ENCODE peak calls at places on chromosomes 16 and 17, in ten cellular contexts. Q, H, R, L, M, E, S, T, Z and W are unnamed samples.

GRCh38 chr16:22293137-22294106 is 3.8 kb upstream of the POLR3E start:
- DNase-seq in E (no peak), S (no peak), R (no peak), H (no peak), M (no peak), Q (no peak), Z (no peak), L (no peak), T (no peak), W (no peak)

GRCh38 chr16:9419161-9419560 is 327.7 kb downstream of the HAPSTR1 start:
- DNase-seq in Z (no peak), L (no peak), M (no peak), Q (no peak), R (no peak), H (no peak), S (no peak), E (no peak), T (no peak), W (no peak)

GRCh38 chr16:71929048-71929447 is 33.7 kb downstream of the IST1 start:
- DNase-seq in Z (no peak), L (no peak), E (peak), S (no peak), Q (no peak), R (no peak), M (no peak), H (no peak), T (peak), W (no peak)

GRCh38 chr16:85746431-85747227 is 4.3 kb downstream of the C16orf74 start:
- DNase-seq in H (peak), S (no peak), T (peak), M (no peak), Z (no peak), L (no peak), R (no peak), E (peak), Q (no peak), W (no peak)

GRCh38 chr16:11306381-11306780 is 25.3 kb upstream of the PRM1 start:
- DNase-seq in L (no peak), H (no peak), Z (no peak), S (no peak), R (no peak), T (no peak), Q (no peak), M (no peak), E (no peak), W (no peak)

GRCh38 chr16:17345043-17345442 is 125.7 kb downstream of the XYLT1 start:
- DNase-seq in R (no peak), Q (no peak), T (no peak), S (peak), Z (peak), L (no peak), H (no peak), M (no peak), E (peak), W (no peak)

GRCh38 chr16:88857728-88858339 is 907 bp downstream of the TRAPPC2L start:
- DNase-seq in L (peak), Z (peak), H (peak), M (peak), Q (peak), T (peak), E (peak), R (peak), S (peak), W (peak)

GRCh38 chr17:71548540-71549190 is 572.2 kb upstream of the SOX9 start:
- DNase-seq in R (no peak), H (no peak), M (no peak), Q (no peak), Z (no peak), E (peak), T (peak), L (no peak), S (no peak), W (no peak)

GRCh38 chr17:31068291-31068690 is 26.5 kb upstream of the NF1 start:
- DNase-seq in T (no peak), Q (peak), E (no peak), R (peak), S (peak), H (peak), Z (peak), M (peak), L (peak), W (no peak)

GRCh38 chr16:68790130-68790761 is 53.1 kb upstream of the TANGO6 start:
- DNase-seq in H (no peak), M (no peak), S (no peak), Q (no peak), T (peak), L (no peak), Z (no peak), R (no peak), E (peak), W (no peak)

GRCh38 chr17:65169691-65170090 is 32.5 kb downstream of the RGS9 start:
- DNase-seq in Z (no peak), S (no peak), M (no peak), Q (no peak), T (no peak), E (no peak), L (no peak), H (no peak), R (no peak), W (no peak)

GRCh38 chr17:17109896-17110295 is 67.6 kb downstream of the MPRIP start:
- DNase-seq in R (no peak), S (no peak), H (no peak), T (no peak), Z (peak), Q (no peak), E (no peak), M (no peak), L (peak), W (no peak)

GRCh38 chr16:2170080-2170479 is 14.5 kb downstream of the TRAF7 start:
- DNase-seq in S (no peak), H (no peak), R (no peak), M (no peak), E (no peak), L (no peak), Z (no peak), T (no peak), Q (no peak), W (no peak)

GRCh38 chr17:33896309-33896708 is 358.8 kb upstream of the CCL2 start:
- DNase-seq in L (no peak), Q (no peak), S (no peak), E (no peak), M (no peak), Z (no peak), H (no peak), R (no peak), T (no peak), W (no peak)

GRCh38 chr17:82020874-82021727 is 1.6 kb downstream of the CENPX start:
- DNase-seq in S (peak), L (peak), H (peak), M (peak), T (peak), Z (peak), E (peak), Q (peak), R (peak), W (peak)

GRCh38 chr17:67474081-67474661 is 97.1 kb downstream of the PITPNC1 start:
- DNase-seq in S (no peak), Z (peak), M (no peak), E (peak), R (no peak), H (no peak), L (no peak), Q (no peak), T (peak), W (no peak)

GRCh38 chr16:85420501-85421337 is 192.4 kb upstream of the GSE1 start:
- DNase-seq in E (peak), S (peak), M (peak), Z (peak), L (peak), T (peak), Q (peak), R (no peak), H (peak), W (peak)

GRCh38 chr16:71311553-71312158 is 22.5 kb upstream of the CMTR2 start:
- DNase-seq in S (peak), H (peak), L (peak), Q (no peak), T (peak), M (no peak), E (peak), R (peak), Z (no peak), W (no peak)

GRCh38 chr16:1538804-1539520 is 5.5 kb downstream of the TMEM204 start:
- DNase-seq in E (no peak), R (no peak), H (peak), Z (no peak), L (peak), M (no peak), T (no peak), Q (no peak), S (peak), W (peak)

GRCh38 chr17:60529806-60530205 is 3.8 kb upstream of the APPBP2 start:
- DNase-seq in M (no peak), L (no peak), T (no peak), E (no peak), R (no peak), H (no peak), Z (no peak), S (no peak), Q (no peak), W (no peak)

GRCh38 chr16:30091474-30092372 is at the start of gene TBX6:
- DNase-seq in Z (peak), H (peak), T (peak), L (peak), Q (peak), M (peak), R (peak), S (peak), E (peak), W (peak)

GRCh38 chr17:60557805-60558204 is 31.8 kb upstream of the APPBP2 start:
- DNase-seq in H (peak), M (no peak), T (no peak), S (no peak), Z (no peak), L (peak), Q (no peak), E (no peak), R (no peak), W (no peak)

GRCh38 chr16:88634994-88635670 is 3.2 kb upstream of the IL17C start:
- DNase-seq in M (no peak), Q (no peak), H (peak), Z (no peak), S (peak), L (no peak), T (no peak), E (peak), R (no peak), W (no peak)

GRCh38 chr16:20344630-20345029 is 7.9 kb downstream of the UMOD start:
- DNase-seq in R (no peak), Z (no peak), Q (no peak), L (no peak), S (no peak), H (no peak), M (no peak), E (no peak), T (no peak), W (no peak)

GRCh38 chr16:56615353-56615752 is 7.0 kb downstream of the MT2A start:
- DNase-seq in E (no peak), H (no peak), L (no peak), R (no peak), Z (no peak), S (no peak), M (no peak), Q (no peak), T (no peak), W (no peak)

GRCh38 chr17:10278218-10278617 is 79.8 kb upstream of the GAS7 start:
- DNase-seq in H (no peak), S (no peak), Q (no peak), R (no peak), M (no peak), T (no peak), E (no peak), Z (no peak), L (no peak), W (no peak)

GRCh38 chr16:35296962-35297653 is 1837.7 kb downstream of the TP53TG3F start:
- DNase-seq in M (no peak), L (no peak), S (no peak), E (no peak), R (no peak), Q (no peak), T (no peak), H (no peak), Z (no peak), W (no peak)

GRCh38 chr16:11632455-11632921 is 35.8 kb upstream of the SNN start:
- DNase-seq in Z (peak), M (peak), L (no peak), R (no peak), S (no peak), Q (no peak), T (peak), H (no peak), E (peak), W (no peak)

GRCh38 chr16:80852261-80852872 is 48.0 kb upstream of the CDYL2 start:
- DNase-seq in R (no peak), T (peak), Q (no peak), M (no peak), E (peak), S (peak), Z (no peak), L (peak), H (peak), W (no peak)

GRCh38 chr17:64103751-64104364 is 26.1 kb downstream of the ERN1 start:
- DNase-seq in R (no peak), L (no peak), Q (no peak), E (peak), T (no peak), H (no peak), S (no peak), M (no peak), Z (no peak), W (no peak)

GRCh38 chr17:52128721-52129120 is 29.8 kb downstream of the CA10 start:
- DNase-seq in Z (no peak), E (no peak), R (no peak), Q (no peak), S (no peak), H (no peak), M (no peak), L (no peak), T (no peak), W (no peak)

GRCh38 chr17:9009096-9009495 is 12.2 kb upstream of the NTN1 start:
- DNase-seq in L (no peak), H (no peak), S (no peak), M (no peak), T (no peak), Q (no peak), Z (no peak), R (no peak), E (no peak), W (no peak)

GRCh38 chr16:27538508-27538907 is 11.2 kb downstream of the GTF3C1 start:
- DNase-seq in H (no peak), T (no peak), S (no peak), Z (no peak), E (no peak), R (no peak), L (no peak), Q (no peak), M (no peak), W (no peak)

GRCh38 chr16:22322021-22322471 is 24.8 kb downstream of the POLR3E start:
- DNase-seq in Z (no peak), R (no peak), L (no peak), S (no peak), T (no peak), E (no peak), M (no peak), Q (no peak), H (no peak), W (no peak)